ENCODE peak calls at places on chromosomes 16 and 17, in seven cellular contexts. I is fibroblast of villous mesenchyme; A is testis; P is cardiac fibroblast; K is psoas muscle; S is CD8-positive, alpha-beta T cell; M is heart left ventricle. O is an unnamed sample.

GRCh38 chr16:76265434-76266045 is 11.7 kb upstream of the CNTNAP4 start:
- DNase-seq in I (no peak), A (peak), P (peak), K (no peak), S (no peak), M (no peak), O (no peak)

GRCh38 chr17:65254166-65254565 is 117.0 kb downstream of the RGS9 start:
- DNase-seq in I (peak), A (no peak), P (peak), K (no peak), S (no peak), M (no peak), O (no peak)

GRCh38 chr16:74485916-74486315 is 64.6 kb upstream of the CLEC18B start:
- DNase-seq in I (no peak), A (no peak), P (no peak), K (no peak), S (no peak), M (no peak), O (no peak)

GRCh38 chr17:43171761-43172487 is 910 bp downstream of the NBR1 start:
- DNase-seq in I (peak), A (peak), P (peak), K (no peak), S (no peak), M (peak), O (peak)

GRCh38 chr17:3542410-3543088 is 15.1 kb downstream of the TRPV3 start:
- DNase-seq in I (no peak), A (no peak), P (no peak), K (no peak), S (no peak), M (no peak), O (no peak)

GRCh38 chr16:25553711-25554436 is 137.9 kb upstream of the HS3ST4 start:
- DNase-seq in I (peak), A (no peak), P (no peak), K (no peak), S (no peak), M (no peak), O (no peak)

GRCh38 chr17:74354123-74354522 is 7.5 kb downstream of the BTBD17 start:
- DNase-seq in I (no peak), A (peak), P (no peak), K (peak), S (peak), M (no peak), O (no peak)

GRCh38 chr16:11215935-11216556 is 40.0 kb downstream of the SOCS1 start:
- DNase-seq in I (no peak), A (no peak), P (peak), K (no peak), S (no peak), M (no peak), O (no peak)

GRCh38 chr17:39676198-39676819 is 8.1 kb downstream of the PNMT start:
- DNase-seq in I (no peak), A (peak), P (peak), K (no peak), S (peak), M (peak), O (no peak)

GRCh38 chr17:63399316-63399715 is 46.8 kb downstream of the CYB561 start:
- DNase-seq in I (peak), A (no peak), P (peak), K (no peak), S (no peak), M (no peak), O (no peak)

GRCh38 chr17:8939496-8940334 is 25.8 kb downstream of the PIK3R5 start:
- DNase-seq in I (no peak), A (no peak), P (no peak), K (no peak), S (no peak), M (no peak), O (no peak)

GRCh38 chr17:81394377-81394747 is 895 bp upstream of the BAHCC1 start:
- DNase-seq in I (no peak), A (no peak), P (no peak), K (no peak), S (no peak), M (no peak), O (no peak)

GRCh38 chr17:77783991-77784820 is 174.3 kb upstream of the TNRC6C start:
- DNase-seq in I (no peak), A (no peak), P (no peak), K (no peak), S (peak), M (no peak), O (no peak)

GRCh38 chr17:81712468-81713003 is 452 bp downstream of the SLC25A10 start:
- DNase-seq in I (no peak), A (no peak), P (no peak), K (no peak), S (no peak), M (no peak), O (no peak)

GRCh38 chr17:43723697-43724359 is 34.8 kb downstream of the SOST start:
- DNase-seq in I (peak), A (no peak), P (peak), K (peak), S (no peak), M (no peak), O (no peak)

GRCh38 chr16:67163903-67164558 is 514 bp upstream of the HSF4 start:
- DNase-seq in I (peak), A (no peak), P (no peak), K (peak), S (no peak), M (no peak), O (no peak)

GRCh38 chr17:60173304-60173807 is 23.6 kb downstream of the CA4 start:
- DNase-seq in I (peak), A (no peak), P (no peak), K (no peak), S (no peak), M (no peak), O (no peak)

GRCh38 chr17:30395398-30396022 is 16.8 kb downstream of the CPD start:
- DNase-seq in I (no peak), A (no peak), P (no peak), K (no peak), S (no peak), M (no peak), O (no peak)

GRCh38 chr17:61495161-61495857 is 43.1 kb downstream of the TBX4 start:
- DNase-seq in I (no peak), A (no peak), P (peak), K (no peak), S (no peak), M (no peak), O (no peak)

GRCh38 chr17:73748521-73748920 is 104.3 kb upstream of the SDK2 start:
- DNase-seq in I (no peak), A (no peak), P (no peak), K (no peak), S (no peak), M (no peak), O (no peak)

GRCh38 chr16:4870138-4870671 is 22.9 kb downstream of the UBN1 start:
- DNase-seq in I (no peak), A (no peak), P (no peak), K (no peak), S (no peak), M (no peak), O (no peak)

GRCh38 chr16:6481894-6482293 is 850.8 kb upstream of the RBFOX1 start:
- DNase-seq in I (no peak), A (no peak), P (no peak), K (no peak), S (no peak), M (no peak), O (no peak)

GRCh38 chr17:72385482-72385881 is 264.7 kb downstream of the SOX9 start:
- DNase-seq in I (no peak), A (no peak), P (no peak), K (no peak), S (no peak), M (no peak), O (no peak)

GRCh38 chr17:74599531-74599939 is 7.5 kb upstream of the CD300LD start:
- DNase-seq in I (no peak), A (no peak), P (no peak), K (no peak), S (no peak), M (no peak), O (no peak)

GRCh38 chr17:74220966-74221814 is 7.8 kb downstream of the TTYH2 start:
- DNase-seq in I (no peak), A (no peak), P (no peak), K (no peak), S (no peak), M (no peak), O (no peak)

GRCh38 chr16:29230671-29231091 is 175.8 kb downstream of the NPIPB11 start:
- DNase-seq in I (peak), A (no peak), P (peak), K (no peak), S (peak), M (no peak), O (no peak)

DNA sequence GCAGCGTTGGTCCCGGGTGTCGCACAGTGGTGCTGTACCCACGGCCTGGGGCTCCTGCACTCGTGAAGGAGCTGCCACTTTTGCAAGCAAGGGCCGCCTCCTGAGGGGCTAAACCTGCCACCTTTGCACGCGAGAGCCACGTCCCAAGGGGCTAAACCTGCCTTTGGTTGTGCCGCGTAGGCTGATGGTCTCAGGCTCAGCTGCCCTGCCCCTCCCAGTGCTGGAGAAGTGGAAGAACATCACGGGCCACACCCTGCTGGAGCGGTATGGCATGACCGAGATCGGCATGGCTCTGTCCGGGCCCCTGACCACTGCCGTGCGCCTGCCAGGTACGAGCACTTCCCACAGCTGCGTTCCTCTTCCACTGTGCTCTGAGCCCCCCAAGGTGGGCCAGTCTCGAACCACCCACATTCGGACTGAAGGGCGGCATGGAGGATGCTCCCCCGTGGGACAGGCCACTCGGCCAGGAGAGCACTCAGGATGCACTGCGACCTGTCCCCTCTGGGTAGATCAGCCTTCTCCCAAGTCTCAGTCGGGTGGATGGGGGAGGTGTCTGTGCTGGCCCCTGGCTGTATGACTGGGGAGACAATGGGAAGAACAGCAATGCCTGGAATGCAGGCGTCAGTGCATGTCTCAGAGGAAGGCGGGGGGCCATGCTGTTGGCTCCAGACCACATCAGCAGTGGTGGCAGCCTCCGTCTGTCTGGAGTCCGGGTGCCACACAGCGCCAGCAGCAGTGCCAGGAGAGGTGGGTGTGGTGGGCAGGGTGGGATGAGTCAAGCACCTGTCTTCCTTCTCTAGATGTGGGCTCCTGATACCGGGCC is 20.7 kb downstream of the ACSF3 start:
- DNase-seq in I (no peak), A (no peak), P (peak), K (peak), S (no peak), M (no peak), O (no peak)
- H3K4me3 ChIP-seq in I (no peak), A (no peak), P (no peak), K (no peak), S (peak), M (peak), O (no peak)

DNA sequence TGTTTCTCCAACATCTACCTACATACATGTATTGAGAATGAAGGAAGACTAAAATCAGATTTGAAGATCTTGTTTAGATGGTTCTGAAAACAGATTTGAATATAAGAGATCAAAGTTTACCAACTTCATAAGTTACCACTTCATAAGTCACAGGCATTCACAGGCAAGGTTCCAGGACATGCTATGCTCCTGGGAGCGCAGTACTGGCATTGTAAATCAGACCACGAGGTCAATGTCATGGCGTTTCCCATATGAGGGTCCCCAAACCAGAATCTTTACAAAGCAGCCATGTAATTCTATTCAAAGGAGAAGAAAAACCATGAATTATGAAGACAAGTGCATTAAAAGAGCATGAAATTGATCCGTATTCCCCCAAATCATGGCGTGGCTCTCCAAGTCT is 3.0 kb downstream of the CDH11 start:
- DNase-seq in I (peak), A (no peak), P (no peak), K (no peak), S (no peak), M (no peak), O (no peak)
- H3K4me3 ChIP-seq in I (peak), A (no peak), P (peak), K (no peak), S (no peak), M (peak), O (no peak)

GRCh38 chr17:76585048-76585648 is 512 bp downstream of the ST6GALNAC2 start:
- DNase-seq in I (peak), A (no peak), P (no peak), K (peak), S (peak), M (no peak), O (no peak)

GRCh38 chr17:76586741-76587487 is 1.3 kb upstream of the ST6GALNAC2 start:
- DNase-seq in I (no peak), A (no peak), P (no peak), K (no peak), S (no peak), M (no peak), O (no peak)

GRCh38 chr17:76582660-76583059 is 3.0 kb downstream of the ST6GALNAC2 start:
- DNase-seq in I (no peak), A (no peak), P (no peak), K (no peak), S (no peak), M (no peak), O (no peak)

GRCh38 chr17:76585649-76586593 is at the start of gene ST6GALNAC2:
- DNase-seq in I (peak), A (peak), P (peak), K (peak), S (peak), M (peak), O (no peak)

DNA sequence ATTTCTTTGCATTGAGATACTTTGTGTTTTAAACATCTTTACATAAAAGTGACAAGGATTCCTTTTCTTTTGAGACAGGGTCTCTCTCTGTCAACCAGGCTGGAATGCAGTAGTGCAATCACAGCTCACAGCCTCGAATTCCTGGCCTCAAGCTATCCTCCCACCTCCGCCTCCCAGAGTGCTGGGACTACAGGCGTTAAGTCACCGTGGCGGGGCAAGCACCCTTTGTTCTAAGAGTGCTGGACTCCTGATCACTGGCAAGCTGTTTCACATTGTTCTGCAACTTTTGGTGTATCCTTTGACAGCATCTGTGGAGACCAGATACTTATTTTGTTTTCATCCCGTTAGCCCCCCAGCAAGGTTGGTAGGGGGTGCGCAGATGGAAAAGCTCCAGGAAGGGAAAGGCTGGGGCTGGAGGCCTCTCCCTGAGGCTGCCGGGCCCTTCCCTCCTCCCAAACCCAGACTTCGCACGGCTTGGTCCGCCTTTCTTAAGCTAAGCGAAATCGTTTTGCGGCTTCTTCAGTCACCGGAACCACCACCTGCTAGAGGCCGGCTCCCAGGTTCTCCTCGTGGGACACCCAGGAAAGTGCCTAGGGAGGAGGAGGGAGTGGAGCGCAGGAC is 1.1 kb downstream of the ST6GALNAC2 start:
- DNase-seq in I (no peak), A (no peak), P (no peak), K (no peak), S (no peak), M (no peak), O (no peak)
- H3K4me3 ChIP-seq in I (peak), A (peak), P (peak), K (peak), S (peak), M (peak), O (peak)

GRCh38 chr16:1350691-1351090 is 987 bp downstream of the TSR3 start:
- DNase-seq in I (no peak), A (no peak), P (no peak), K (no peak), S (no peak), M (no peak), O (no peak)
- H3K4me3 ChIP-seq in I (peak), A (peak), P (peak), K (peak), S (peak), M (peak), O (peak)

GRCh38 chr16:68274441-68274840 is 10.1 kb downstream of the SLC7A6 start:
- DNase-seq in I (no peak), A (no peak), P (no peak), K (no peak), S (no peak), M (no peak), O (no peak)
- H3K4me3 ChIP-seq in I (no peak), A (no peak), P (no peak), K (peak), S (peak), M (no peak), O (no peak)

GRCh38 chr16:85524630-85525463 is 88.3 kb upstream of the GSE1 start:
- DNase-seq in I (peak), A (no peak), P (peak), K (peak), S (no peak), M (no peak), O (peak)
- H3K4me3 ChIP-seq in I (no peak), A (no peak), P (no peak), K (no peak), S (no peak), M (no peak), O (no peak)